ENCODE peak calls at places on chromosomes 3 and 15, in six cellular contexts. Y is A549, R is body of pancreas, P is fibroblast of pulmonary artery, Z is fibroblast of mammary gland, I is B cell. B is an unnamed sample.

GRCh38 chr15:67370206-67370954 is 115.8 kb downstream of the IQCH start:
- DNase-seq in Y (no peak), R (no peak), P (no peak), Z (no peak), I (no peak), B (no peak)

GRCh38 chr3:122688996-122689395 is 8.4 kb downstream of the PARP14 start:
- DNase-seq in Y (no peak), R (no peak), P (no peak), Z (no peak), I (peak; percentile 69), B (peak; percentile 80)

GRCh38 chr3:32847520-32847919 is 29.7 kb downstream of the TRIM71 start:
- DNase-seq in Y (no peak), R (no peak), P (no peak), Z (no peak), I (no peak), B (no peak)

GRCh38 chr15:33028495-33028894 is 166.0 kb downstream of the FMN1 start:
- DNase-seq in Y (no peak), R (no peak), P (no peak), Z (peak; percentile 66), I (no peak), B (no peak)

GRCh38 chr15:62953496-62953895 is 89.1 kb upstream of the TPM1 start:
- DNase-seq in Y (no peak), R (no peak), P (no peak), Z (no peak), I (no peak), B (no peak)

GRCh38 chr3:112136959-112137693 is 4.1 kb upstream of the GCSAM start:
- DNase-seq in Y (no peak), R (no peak), P (peak; percentile 57), Z (peak; percentile 25), I (peak; percentile 66), B (peak; percentile 74)

GRCh38 chr3:184796551-184796950 is 15.4 kb upstream of the VPS8 start:
- DNase-seq in Y (no peak), R (no peak), P (no peak), Z (no peak), I (no peak), B (no peak)

GRCh38 chr3:23999012-23999641 is 54.0 kb downstream of the NR1D2 start:
- DNase-seq in Y (peak; percentile 35), R (peak; percentile 71), P (peak; percentile 74), Z (peak; percentile 66), I (peak; percentile 66), B (peak; percentile 73)

GRCh38 chr3:14586611-14587010 is 46.5 kb upstream of the GRIP2 start:
- DNase-seq in Y (no peak), R (no peak), P (no peak), Z (no peak), I (no peak), B (no peak)

GRCh38 chr3:149975919-149976318 is 5.2 kb upstream of the PFN2 start:
- DNase-seq in Y (no peak), R (no peak), P (no peak), Z (no peak), I (no peak), B (no peak)

GRCh38 chr3:30643763-30644462 is 37.5 kb downstream of the TGFBR2 start:
- DNase-seq in Y (no peak), R (no peak), P (no peak), Z (no peak), I (peak; percentile 64), B (no peak)

GRCh38 chr3:183540501-183541234 is 14.8 kb downstream of the KLHL6 start:
- DNase-seq in Y (no peak), R (peak; percentile 58), P (no peak), Z (no peak), I (no peak), B (no peak)

GRCh38 chr3:161510510-161511260 is 14.1 kb downstream of the OTOL1 start:
- DNase-seq in Y (no peak), R (no peak), P (no peak), Z (peak; percentile 23), I (no peak), B (no peak)

GRCh38 chr3:30539772-30540171 is 66.6 kb upstream of the TGFBR2 start:
- DNase-seq in Y (peak; percentile 8), R (no peak), P (peak; percentile 38), Z (peak; percentile 74), I (no peak), B (no peak)

GRCh38 chr3:159182961-159183360 is 381.1 kb downstream of the MFSD1 start:
- DNase-seq in Y (no peak), R (no peak), P (no peak), Z (no peak), I (no peak), B (no peak)

GRCh38 chr3:65960087-65960486 is 78.6 kb downstream of the MAGI1 start:
- DNase-seq in Y (no peak), R (no peak), P (peak; percentile 81), Z (peak; percentile 30), I (no peak), B (no peak)

GRCh38 chr3:194865081-194865480 is 179.4 kb downstream of the FAM43A start:
- DNase-seq in Y (no peak), R (no peak), P (no peak), Z (no peak), I (no peak), B (no peak)

GRCh38 chr3:86951343-86951742 is 39.6 kb downstream of the VGLL3 start:
- DNase-seq in Y (no peak), R (no peak), P (peak; percentile 39), Z (peak; percentile 86), I (no peak), B (peak; percentile 86)

GRCh38 chr15:31268108-31268501 is 58.5 kb upstream of the KLF13 start:
- DNase-seq in Y (no peak), R (no peak), P (no peak), Z (no peak), I (peak; percentile 28), B (no peak)

GRCh38 chr3:37861540-37862051 is at the start of gene CTDSPL:
- DNase-seq in Y (peak; percentile 50), R (peak; percentile 31), P (peak; percentile 50), Z (peak; percentile 42), I (no peak), B (peak; percentile 61)

GRCh38 chr3:123877965-123878364 is 6.2 kb downstream of the MYLK start:
- DNase-seq in Y (no peak), R (no peak), P (no peak), Z (no peak), I (no peak), B (no peak)

GRCh38 chr3:123877466-123877865 is 6.7 kb downstream of the MYLK start:
- DNase-seq in Y (no peak), R (no peak), P (no peak), Z (no peak), I (no peak), B (no peak)

GRCh38 chr3:123880998-123881561 is 3.1 kb downstream of the MYLK start:
- DNase-seq in Y (peak; percentile 41), R (no peak), P (peak; percentile 64), Z (peak; percentile 66), I (no peak), B (peak; percentile 50)

GRCh38 chr3:123878807-123879206 is 5.3 kb downstream of the MYLK start:
- DNase-seq in Y (no peak), R (no peak), P (no peak), Z (no peak), I (no peak), B (no peak)

GRCh38 chr3:123876858-123877257 is 7.3 kb downstream of the MYLK start:
- DNase-seq in Y (no peak), R (no peak), P (no peak), Z (no peak), I (no peak), B (no peak)
- TF ChIP-seq CTCF in Y (peak; percentile 24), R (no peak), P (peak; percentile 15), Z (peak; percentile 17), I (no peak), B (no peak)

GRCh38 chr15:89494941-89495637 is 1.3 kb downstream of the RHCG start:
- DNase-seq in Y (peak; percentile 39), R (no peak), P (peak; percentile 18), Z (peak; percentile 32), I (peak; percentile 10), B (peak; percentile 65)
- TF ChIP-seq CTCF in Y (peak; percentile 73), R (peak; percentile 17), P (peak; percentile 42), Z (peak; percentile 51), I (peak; percentile 7), B (peak; percentile 51)

DNA sequence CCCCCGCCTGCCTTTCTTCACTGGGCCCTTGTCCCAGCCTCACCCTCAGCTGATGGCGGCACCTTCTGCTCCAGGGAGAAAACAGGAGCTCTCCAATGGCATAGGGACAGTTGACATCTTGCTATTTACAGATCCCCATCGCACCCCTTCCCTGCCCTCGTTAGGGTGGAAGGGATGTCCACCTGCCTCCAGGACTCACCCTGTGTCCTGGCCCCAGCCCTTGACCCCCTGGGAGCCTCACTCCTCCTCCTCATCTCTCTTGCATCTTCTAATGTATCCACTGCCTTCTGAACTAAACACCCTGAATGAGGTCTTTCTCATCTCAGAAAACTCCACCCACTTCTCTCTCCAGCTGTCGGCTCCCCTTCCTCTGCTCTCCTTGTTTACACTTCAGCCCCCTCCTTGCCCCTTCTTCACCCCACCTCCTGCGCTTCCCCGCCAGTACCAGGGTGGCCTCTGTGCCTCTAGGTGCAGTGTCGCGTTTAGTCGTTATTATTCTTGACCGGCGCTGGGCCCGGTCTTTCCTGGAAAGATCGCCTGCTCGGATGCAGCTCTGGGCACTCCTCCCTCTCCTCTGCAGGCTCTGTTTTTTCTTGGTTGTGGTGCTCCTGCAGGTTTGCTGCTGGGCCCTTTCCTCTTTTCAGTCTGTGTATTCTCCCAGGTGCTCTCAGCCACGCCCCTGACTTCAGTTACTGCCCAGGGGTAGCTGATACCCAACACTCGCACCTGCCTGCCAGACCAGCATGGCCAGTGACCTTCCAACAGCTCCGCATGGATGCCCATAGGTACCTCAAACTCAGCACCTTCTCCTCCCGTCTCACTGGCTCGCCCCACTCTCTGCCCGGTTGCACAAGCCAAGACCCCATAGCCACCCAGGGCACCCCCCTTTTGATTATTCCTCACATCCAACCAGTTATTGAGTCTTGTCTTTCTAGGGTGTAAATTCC is 42.9 kb downstream of the PML start:
- DNase-seq in Y (no peak), R (no peak), P (no peak), Z (no peak), I (no peak), B (no peak)
- TF ChIP-seq CTCF in Y (no peak), R (no peak), P (no peak), Z (no peak), I (no peak), B (no peak)

GRCh38 chr3:101690972-101691371 is 4.5 kb upstream of the RPL24 start:
- DNase-seq in Y (no peak), R (no peak), P (no peak), Z (no peak), I (no peak), B (no peak)

DNA sequence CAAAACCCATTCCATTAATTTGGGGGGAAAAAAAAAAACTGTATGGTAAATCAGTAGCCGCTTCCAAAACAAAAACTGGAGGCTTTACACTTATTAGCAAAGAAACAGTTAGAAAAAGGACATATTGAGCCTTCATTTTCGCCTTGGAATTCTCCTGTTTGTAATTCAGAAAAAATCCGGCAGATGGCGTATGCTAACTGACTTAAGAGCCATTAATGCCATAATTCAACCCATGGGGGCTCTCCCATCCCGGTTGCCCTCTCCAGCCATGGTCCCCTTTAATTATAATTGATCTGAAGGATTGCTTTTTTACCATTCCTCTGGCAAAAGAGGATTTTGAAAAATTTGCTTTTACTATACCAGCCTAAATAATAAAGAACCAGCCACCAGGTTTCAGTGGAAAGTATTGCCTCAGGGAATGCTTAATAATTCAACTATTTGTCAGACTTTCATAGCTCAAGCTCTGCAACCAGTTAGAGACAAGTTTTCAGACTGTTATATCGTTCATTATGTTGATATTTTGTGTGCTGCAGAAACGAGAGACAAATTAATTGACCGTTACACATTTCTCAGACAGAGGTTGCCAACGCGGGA is 9.4 kb upstream of the RPL24 start:
- DNase-seq in Y (no peak), R (peak; percentile 55), P (peak; percentile 74), Z (peak; percentile 52), I (no peak), B (peak; percentile 75)
- TF ChIP-seq CTCF in Y (peak; percentile 77), R (peak; percentile 57), P (peak; percentile 56), Z (peak; percentile 39), I (peak; percentile 86), B (peak; percentile 83)

B was measured in MCF 10A.